ENCODE peak calls at places on chromosomes 11 and 22, in four cellular contexts. Z, G, Y and S are unnamed samples.

GRCh38 chr11:68406318-68407313 is 53.9 kb upstream of the PPP6R3 start:
- DNase-seq in Z (no peak), G (no peak), Y (no peak), S (peak; percentile 63)

GRCh38 chr11:128052912-128053641 is 534.3 kb downstream of the ETS1 start:
- DNase-seq in Z (no peak), G (peak; percentile 41), Y (peak; percentile 89), S (peak; percentile 72)

GRCh38 chr22:49825944-49826602 is 1.6 kb downstream of the BRD1 start:
- DNase-seq in Z (no peak), G (peak; percentile 72), Y (peak; percentile 48), S (peak; percentile 15)

GRCh38 chr22:24954114-24954463 is 1.6 kb downstream of the KIAA1671 start:
- DNase-seq in Z (peak; percentile 31), G (no peak), Y (peak; percentile 38), S (peak; percentile 22)

GRCh38 chr11:31808721-31809542 is 2.2 kb downstream of the PAX6 start:
- DNase-seq in Z (no peak), G (no peak), Y (peak; percentile 32), S (no peak)

GRCh38 chr11:12414641-12415040 is 37.3 kb downstream of the PARVA start:
- DNase-seq in Z (no peak), G (no peak), Y (no peak), S (no peak)

GRCh38 chr22:46798366-46799057 is 36.1 kb downstream of the TBC1D22A start:
- DNase-seq in Z (peak; percentile 48), G (peak; percentile 62), Y (peak; percentile 57), S (peak; percentile 81)

GRCh38 chr22:24189249-24190158 is 8.2 kb downstream of the SUSD2 start:
- DNase-seq in Z (peak; percentile 48), G (peak; percentile 19), Y (peak; percentile 38), S (peak; percentile 61)

GRCh38 chr22:39309364-39309861 is 10.0 kb downstream of the RPL3 start:
- DNase-seq in Z (peak; percentile 53), G (no peak), Y (no peak), S (no peak)

GRCh38 chr11:35388054-35388453 is 31.3 kb downstream of the SLC1A2 start:
- DNase-seq in Z (no peak), G (no peak), Y (no peak), S (no peak)

GRCh38 chr22:50296658-50297490 is 10.6 kb downstream of the PLXNB2 start:
- DNase-seq in Z (no peak), G (no peak), Y (no peak), S (no peak)

GRCh38 chr11:22275600-22275999 is 62.6 kb upstream of the SLC17A6 start:
- DNase-seq in Z (no peak), G (no peak), Y (no peak), S (no peak)

GRCh38 chr11:126398296-126398695 is 42.8 kb downstream of the ST3GAL4 start:
- DNase-seq in Z (no peak), G (no peak), Y (no peak), S (no peak)

GRCh38 chr11:65522640-65523322 is 2.1 kb upstream of the SCYL1 start:
- DNase-seq in Z (no peak), G (no peak), Y (no peak), S (no peak)

GRCh38 chr11:94048310-94048709 is 27.2 kb downstream of the HEPHL1 start:
- DNase-seq in Z (no peak), G (no peak), Y (no peak), S (no peak)

GRCh38 chr11:13262096-13262495 is 15.5 kb upstream of the BMAL1 start:
- DNase-seq in Z (peak; percentile 6), G (no peak), Y (peak; percentile 9), S (peak; percentile 7)

GRCh38 chr22:30228509-30229359 is 17.8 kb downstream of the LIF start:
- DNase-seq in Z (peak; percentile 49), G (no peak), Y (peak; percentile 74), S (no peak)